ENCODE peak calls at places on chromosomes 3 and 15, in four cellular contexts. One of them, this sample, is unnamed.

GRCh38 chr3:184633185-184633584 is 71.6 kb downstream of the EPHB3 start:
- DNase-seq in HCT116: no peak
- DNase-seq in GM23338: no peak
- DNase-seq in PC-3: no peak
- DNase-seq in this sample: no peak

GRCh38 chr3:37145607-37146006 is 28.8 kb downstream of the LRRFIP2 start:
- DNase-seq in PC-3: no peak
- DNase-seq in HCT116: no peak
- DNase-seq in GM23338: no peak
- DNase-seq in this sample: no peak

GRCh38 chr15:63943829-63944680 is 102.2 kb downstream of the DAPK2 start:
- DNase-seq in PC-3: no peak
- DNase-seq in GM23338: no peak
- DNase-seq in HCT116: no peak
- DNase-seq in this sample: no peak

GRCh38 chr3:71652786-71653419 is 69.4 kb upstream of the FOXP1 start:
- DNase-seq in GM23338: peak
- DNase-seq in HCT116: peak
- DNase-seq in PC-3: peak
- DNase-seq in this sample: peak

GRCh38 chr15:91021516-91022074 is 799 bp downstream of the VPS33B start:
- DNase-seq in PC-3: no peak
- DNase-seq in HCT116: no peak
- DNase-seq in GM23338: no peak
- DNase-seq in this sample: peak

GRCh38 chr15:63800739-63801138 is 33.0 kb downstream of the HERC1 start:
- DNase-seq in PC-3: no peak
- DNase-seq in GM23338: peak
- DNase-seq in HCT116: no peak
- DNase-seq in this sample: no peak

GRCh38 chr3:197356741-197357140 is 58.3 kb upstream of the DLG1 start:
- DNase-seq in GM23338: no peak
- DNase-seq in PC-3: no peak
- DNase-seq in HCT116: no peak
- DNase-seq in this sample: no peak

GRCh38 chr3:38316356-38317185 is 30.0 kb upstream of the XYLB start:
- DNase-seq in HCT116: no peak
- DNase-seq in GM23338: no peak
- DNase-seq in PC-3: no peak
- DNase-seq in this sample: no peak

GRCh38 chr15:25185156-25185710 is 230.4 kb downstream of the SNRPN start:
- DNase-seq in PC-3: no peak
- DNase-seq in GM23338: no peak
- DNase-seq in HCT116: no peak
- DNase-seq in this sample: no peak

GRCh38 chr3:149152420-149152819 is 23.0 kb downstream of the HPS3 start:
- DNase-seq in HCT116: no peak
- DNase-seq in PC-3: no peak
- DNase-seq in GM23338: no peak
- DNase-seq in this sample: no peak

GRCh38 chr3:112582242-112582874 is 20.5 kb downstream of the SLC35A5 start:
- DNase-seq in GM23338: peak
- DNase-seq in PC-3: peak
- DNase-seq in HCT116: peak
- DNase-seq in this sample: peak

GRCh38 chr3:27289769-27290413 is 79.3 kb downstream of the NEK10 start:
- DNase-seq in GM23338: no peak
- DNase-seq in PC-3: peak
- DNase-seq in HCT116: no peak
- DNase-seq in this sample: no peak

GRCh38 chr3:111338059-111338698 is 203.8 kb upstream of the CD96 start:
- DNase-seq in HCT116: peak
- DNase-seq in PC-3: peak
- DNase-seq in GM23338: peak
- DNase-seq in this sample: peak

GRCh38 chr3:187739561-187740445 is 5.5 kb downstream of the BCL6 start:
- DNase-seq in HCT116: peak
- DNase-seq in GM23338: peak
- DNase-seq in PC-3: peak
- DNase-seq in this sample: peak

GRCh38 chr3:123400169-123400568 is 48.7 kb downstream of the ADCY5 start:
- DNase-seq in HCT116: no peak
- DNase-seq in PC-3: no peak
- DNase-seq in GM23338: no peak
- DNase-seq in this sample: no peak

DNA sequence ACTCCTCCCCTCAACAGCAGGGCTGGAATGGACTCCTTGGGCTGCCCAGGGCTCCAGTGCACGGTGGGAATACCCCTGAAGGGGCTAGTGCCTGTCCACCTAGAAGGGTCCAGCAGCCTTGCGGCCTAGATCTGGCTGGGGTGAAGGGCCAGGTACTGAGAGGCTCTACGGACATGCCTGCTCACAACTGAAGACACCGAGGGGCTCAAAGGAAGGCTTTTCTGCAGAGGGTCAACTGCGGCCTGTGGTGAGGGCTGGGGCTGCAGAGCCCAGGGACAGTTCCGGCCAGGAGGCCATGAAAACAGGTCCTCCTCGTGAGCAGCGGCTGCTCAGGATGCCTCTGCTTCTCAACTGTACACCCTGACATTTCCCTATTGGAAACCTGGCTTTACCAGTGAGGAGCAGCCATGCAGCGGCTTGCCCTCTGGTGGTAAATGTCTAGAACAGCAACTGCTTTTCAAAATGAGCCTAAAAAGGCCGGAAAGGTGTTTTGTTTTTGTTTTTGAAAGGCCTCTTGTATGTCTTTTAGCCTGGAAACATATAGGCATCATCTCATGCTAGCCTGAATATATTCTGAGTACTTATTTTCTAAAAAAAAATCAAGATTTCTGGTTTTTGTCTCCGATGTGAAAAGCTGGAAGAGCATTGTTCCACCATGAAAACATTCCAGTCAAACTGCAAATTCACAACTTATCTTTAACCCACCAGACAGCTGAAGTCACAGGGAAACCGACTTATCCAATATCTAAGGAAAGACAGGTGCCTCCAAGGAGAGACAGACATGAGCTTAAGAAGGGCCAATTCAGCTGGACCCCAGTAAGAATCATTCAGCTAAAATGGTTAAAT is 163.4 kb downstream of the KLF13 start:
- DNase-seq in PC-3: peak
- DNase-seq in HCT116: peak
- DNase-seq in GM23338: peak
- DNase-seq in this sample: peak
- TF ChIP-seq EZH2phosphoT487 in PC-3: no peak
- TF ChIP-seq EZH2phosphoT487 in HCT116: no peak
- TF ChIP-seq EZH2phosphoT487 in GM23338: no peak
- TF ChIP-seq EZH2phosphoT487 in this sample: no peak

GRCh38 chr3:195203631-195204030 is 67.3 kb downstream of the XXYLT1 start:
- DNase-seq in PC-3: no peak
- DNase-seq in HCT116: no peak
- DNase-seq in GM23338: no peak
- DNase-seq in this sample: no peak
- H3K27ac ChIP-seq in PC-3: no peak
- H3K27ac ChIP-seq in HCT116: no peak
- H3K27ac ChIP-seq in GM23338: no peak
- H3K27ac ChIP-seq in this sample: no peak

GRCh38 chr3:13282986-13283876 is 136.9 kb downstream of the NUP210 start:
- DNase-seq in HCT116: peak
- DNase-seq in GM23338: peak
- DNase-seq in PC-3: peak
- DNase-seq in this sample: no peak

GRCh38 chr3:13282528-13282985 is 137.6 kb downstream of the NUP210 start:
- DNase-seq in HCT116: no peak
- DNase-seq in PC-3: peak
- DNase-seq in GM23338: peak
- DNase-seq in this sample: no peak

GRCh38 chr3:13280122-13280790 is 139.9 kb downstream of the NUP210 start:
- DNase-seq in GM23338: no peak
- DNase-seq in HCT116: no peak
- DNase-seq in PC-3: no peak
- DNase-seq in this sample: no peak

GRCh38 chr3:13280856-13281656 is 139.1 kb downstream of the NUP210 start:
- DNase-seq in HCT116: no peak
- DNase-seq in PC-3: no peak
- DNase-seq in GM23338: no peak
- DNase-seq in this sample: no peak

GRCh38 chr3:13281657-13282527 is 138.2 kb downstream of the NUP210 start:
- DNase-seq in GM23338: peak
- DNase-seq in HCT116: no peak
- DNase-seq in PC-3: peak
- DNase-seq in this sample: no peak
- H3K4me2 ChIP-seq in GM23338: peak
- H3K4me2 ChIP-seq in HCT116: peak
- H3K4me2 ChIP-seq in PC-3: peak
- H3K4me2 ChIP-seq in this sample: no peak

GRCh38 chr3:17047904-17048303 is 163.1 kb downstream of the PLCL2 start:
- DNase-seq in PC-3: no peak
- DNase-seq in GM23338: no peak
- DNase-seq in HCT116: no peak
- DNase-seq in this sample: no peak

GRCh38 chr3:17047162-17047561 is 162.4 kb downstream of the PLCL2 start:
- DNase-seq in GM23338: peak
- DNase-seq in HCT116: no peak
- DNase-seq in PC-3: no peak
- DNase-seq in this sample: no peak

GRCh38 chr3:17046623-17047022 is 161.9 kb downstream of the PLCL2 start:
- DNase-seq in PC-3: no peak
- DNase-seq in HCT116: no peak
- DNase-seq in GM23338: no peak
- DNase-seq in this sample: no peak

GRCh38 chr3:17052348-17052747 is 167.6 kb downstream of the PLCL2 start:
- DNase-seq in HCT116: no peak
- DNase-seq in GM23338: no peak
- DNase-seq in PC-3: no peak
- DNase-seq in this sample: peak

GRCh38 chr3:17050051-17050450 is 165.3 kb downstream of the PLCL2 start:
- DNase-seq in HCT116: no peak
- DNase-seq in GM23338: no peak
- DNase-seq in PC-3: no peak
- DNase-seq in this sample: no peak
- TF ChIP-seq EZH2phosphoT487 in HCT116: no peak
- TF ChIP-seq EZH2phosphoT487 in GM23338: no peak
- TF ChIP-seq EZH2phosphoT487 in PC-3: no peak
- TF ChIP-seq EZH2phosphoT487 in this sample: no peak

GRCh38 chr3:129623447-129624118 is 17.1 kb upstream of the PLXND1 start:
- DNase-seq in PC-3: no peak
- DNase-seq in GM23338: no peak
- DNase-seq in HCT116: no peak
- DNase-seq in this sample: no peak

GRCh38 chr3:129622933-129623332 is 16.5 kb upstream of the PLXND1 start:
- DNase-seq in HCT116: no peak
- DNase-seq in GM23338: no peak
- DNase-seq in PC-3: no peak
- DNase-seq in this sample: no peak

GRCh38 chr3:129622418-129622872 is 16.0 kb upstream of the PLXND1 start:
- DNase-seq in GM23338: no peak
- DNase-seq in HCT116: no peak
- DNase-seq in PC-3: no peak
- DNase-seq in this sample: no peak

GRCh38 chr3:129620828-129621605 is 14.5 kb upstream of the PLXND1 start:
- DNase-seq in PC-3: no peak
- DNase-seq in HCT116: no peak
- DNase-seq in GM23338: no peak
- DNase-seq in this sample: no peak

GRCh38 chr3:129621626-129622417 is 15.3 kb upstream of the PLXND1 start:
- DNase-seq in PC-3: no peak
- DNase-seq in HCT116: no peak
- DNase-seq in GM23338: no peak
- DNase-seq in this sample: no peak
- H3K27ac ChIP-seq in PC-3: no peak
- H3K27ac ChIP-seq in HCT116: no peak
- H3K27ac ChIP-seq in GM23338: no peak
- H3K27ac ChIP-seq in this sample: no peak

DNA sequence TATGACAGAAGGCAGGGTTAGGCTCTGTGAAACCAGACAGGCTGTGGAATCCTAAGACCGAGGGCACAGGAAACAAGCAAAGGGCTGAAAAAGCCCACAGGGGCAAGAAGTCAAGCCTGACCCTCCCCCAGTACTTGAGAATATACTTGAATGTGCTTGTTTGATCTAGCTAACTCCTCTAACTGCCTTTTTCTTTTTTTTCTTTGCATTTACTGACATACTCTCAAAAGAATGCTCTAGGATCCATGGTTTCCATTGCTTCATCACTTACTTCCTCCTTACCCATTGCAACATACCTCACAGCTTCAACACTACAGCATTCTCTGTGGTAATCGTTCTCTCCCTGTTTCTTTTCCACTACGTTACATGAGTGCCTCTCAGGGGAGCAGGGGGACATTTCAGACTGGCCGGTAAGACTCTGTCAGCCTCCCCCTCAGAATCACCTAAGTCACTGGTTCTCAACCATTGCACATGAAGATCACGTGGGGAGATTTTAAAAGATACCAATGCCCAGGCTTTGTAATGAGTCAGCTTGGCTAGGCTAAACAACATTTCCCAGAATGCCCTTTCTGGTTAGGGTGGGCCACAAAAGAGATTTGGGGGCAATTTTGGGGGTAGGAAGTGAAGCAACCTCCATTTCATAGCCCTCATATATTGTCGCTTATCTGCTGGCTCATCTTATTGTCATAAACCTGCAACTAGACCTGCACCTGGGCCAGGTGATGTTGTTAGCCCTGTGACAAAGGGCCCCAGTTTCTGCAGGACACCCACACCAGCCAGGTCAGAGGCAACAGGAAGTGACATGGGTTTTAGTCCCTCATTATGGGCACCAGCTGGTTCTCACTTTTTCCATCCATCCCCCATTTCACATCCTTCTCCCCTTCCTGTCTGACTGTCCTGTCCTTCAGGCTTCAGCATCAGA is 24.6 kb upstream of the RSL24D1 start:
- DNase-seq in GM23338: peak
- DNase-seq in PC-3: peak
- DNase-seq in HCT116: no peak
- DNase-seq in this sample: peak
- H3K4me2 ChIP-seq in GM23338: no peak
- H3K4me2 ChIP-seq in PC-3: peak
- H3K4me2 ChIP-seq in HCT116: no peak
- H3K4me2 ChIP-seq in this sample: peak

DNA sequence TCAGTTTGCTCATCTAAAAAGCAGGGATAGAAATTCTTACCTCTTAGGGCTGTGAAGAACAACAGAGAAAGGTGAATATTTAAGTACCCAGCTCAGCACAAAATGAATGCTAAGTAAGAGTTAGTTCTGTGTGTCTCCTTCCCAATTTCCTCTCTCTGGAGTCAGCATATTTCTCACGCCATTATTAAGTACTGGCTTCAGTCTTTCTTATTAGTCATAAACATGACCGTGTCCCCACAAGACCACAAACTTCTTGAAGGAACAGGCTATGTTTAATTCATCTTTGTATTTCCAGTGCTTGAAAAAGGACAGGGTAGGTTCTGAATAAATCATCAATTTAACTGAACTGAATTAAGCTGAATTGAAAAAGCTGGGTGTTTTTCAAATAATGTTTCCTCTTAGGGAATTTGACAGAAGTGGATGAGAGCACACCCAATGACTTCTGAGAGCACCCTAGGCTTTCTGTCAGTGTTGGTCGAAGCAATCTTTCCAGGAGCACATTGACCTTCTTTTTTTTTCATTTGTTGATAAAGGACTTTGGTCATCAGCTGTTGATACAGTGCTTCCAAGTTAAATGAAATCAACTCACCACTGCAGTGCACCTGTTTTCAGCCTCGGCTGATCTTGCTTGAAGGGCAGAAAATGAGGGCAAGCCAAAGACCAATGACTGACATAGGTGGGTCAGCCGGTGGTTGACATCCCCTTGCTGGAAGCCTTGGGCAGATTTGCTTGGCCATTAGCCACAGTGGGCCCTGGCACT is 324.6 kb downstream of the MFSD1 start:
- DNase-seq in PC-3: peak
- DNase-seq in HCT116: no peak
- DNase-seq in GM23338: no peak
- DNase-seq in this sample: no peak
- TF ChIP-seq EZH2phosphoT487 in PC-3: no peak
- TF ChIP-seq EZH2phosphoT487 in HCT116: no peak
- TF ChIP-seq EZH2phosphoT487 in GM23338: no peak
- TF ChIP-seq EZH2phosphoT487 in this sample: no peak